ENCODE peak calls at places on chromosomes 7 and 10, in seven cellular contexts. X, G, U, I, K, L and T are unnamed samples.

GRCh38 chr10:20877986-20878979 is 18.8 kb downstream of the NEBL start:
- DNase-seq in K (peak; percentile 54), X (no peak), I (no peak), G (no peak), L (no peak), U (no peak), T (peak; percentile 65)

GRCh38 chr7:114481995-114482394 is 67.4 kb downstream of the FOXP2 start:
- DNase-seq in X (no peak), G (no peak), U (no peak), K (peak; percentile 42), L (no peak), I (peak; percentile 54), T (peak; percentile 82)

GRCh38 chr10:44574596-44575480 is 189.9 kb upstream of the CXCL12 start:
- DNase-seq in K (no peak), L (no peak), X (no peak), I (no peak), G (no peak), U (no peak), T (no peak)

GRCh38 chr7:132516042-132516840 is 60.0 kb downstream of the PLXNA4 start:
- DNase-seq in G (no peak), X (no peak), K (peak; percentile 21), L (no peak), U (no peak), I (peak; percentile 82), T (no peak)

GRCh38 chr10:19683326-19683725 is 132.9 kb upstream of the PLXDC2 start:
- DNase-seq in L (no peak), X (no peak), U (no peak), K (no peak), I (no peak), G (no peak), T (no peak)

GRCh38 chr7:151051108-151051507 is 2.8 kb downstream of the ASIC3 start:
- DNase-seq in G (peak; percentile 75), L (no peak), I (peak; percentile 65), X (peak; percentile 69), K (peak; percentile 57), U (no peak), T (peak; percentile 84)

GRCh38 chr7:149126662-149127321 is 668 bp upstream of the ZNF425 start:
- DNase-seq in U (peak; percentile 76), X (peak; percentile 65), I (no peak), K (peak; percentile 50), G (peak; percentile 28), L (no peak), T (peak; percentile 22)

GRCh38 chr7:6392712-6393666 is 54.8 kb downstream of the DAGLB start:
- DNase-seq in G (no peak), U (peak; percentile 85), I (peak; percentile 87), X (peak; percentile 52), K (peak; percentile 76), L (no peak), T (peak; percentile 82)

GRCh38 chr7:134547738-134548054 is 1.2 kb upstream of the AKR1B15 start:
- DNase-seq in K (no peak), X (peak; percentile 69), G (no peak), I (peak; percentile 76), L (no peak), U (peak; percentile 87), T (peak; percentile 82)

GRCh38 chr7:101678713-101679112 is 49.6 kb upstream of the MYL10 start:
- DNase-seq in G (no peak), I (peak; percentile 52), X (no peak), K (peak; percentile 13), L (no peak), U (no peak), T (no peak)

GRCh38 chr10:96586419-96587254 is at the start of gene TM9SF3:
- DNase-seq in G (peak; percentile 74), L (peak; percentile 70), K (peak; percentile 85), U (peak; percentile 96), X (peak; percentile 94), I (peak; percentile 75), T (peak; percentile 89)
- TF ChIP-seq CTCF in G (peak; percentile 24), L (no peak), K (peak; percentile 20), U (no peak), X (peak; percentile 28), I (no peak), T (no peak)

GRCh38 chr7:79307376-79307775 is 146.1 kb downstream of the MAGI2 start:
- DNase-seq in X (no peak), L (no peak), I (no peak), K (no peak), U (no peak), G (no peak), T (no peak)

GRCh38 chr7:79298145-79298760 is 155.2 kb downstream of the MAGI2 start:
- DNase-seq in L (no peak), X (no peak), U (no peak), I (peak; percentile 85), G (no peak), K (peak; percentile 31), T (peak; percentile 72)

GRCh38 chr7:79301419-79301818 is 152.0 kb downstream of the MAGI2 start:
- DNase-seq in L (no peak), I (no peak), G (no peak), U (no peak), X (no peak), K (no peak), T (no peak)

GRCh38 chr7:79304711-79305110 is 148.8 kb downstream of the MAGI2 start:
- DNase-seq in L (no peak), G (no peak), X (no peak), I (no peak), U (no peak), K (no peak), T (no peak)

GRCh38 chr7:79302281-79302680 is 151.2 kb downstream of the MAGI2 start:
- DNase-seq in K (no peak), L (no peak), I (no peak), X (no peak), G (no peak), U (no peak), T (no peak)
- TF ChIP-seq CTCF in K (no peak), L (no peak), I (no peak), X (no peak), G (no peak), U (no peak), T (no peak)

GRCh38 chr7:4450483-4450882 is 231.6 kb upstream of the FOXK1 start:
- DNase-seq in L (no peak), U (no peak), K (no peak), I (no peak), X (no peak), G (no peak), T (no peak)
- TF ChIP-seq CTCF in L (no peak), U (no peak), K (no peak), I (no peak), X (no peak), G (no peak), T (no peak)

DNA sequence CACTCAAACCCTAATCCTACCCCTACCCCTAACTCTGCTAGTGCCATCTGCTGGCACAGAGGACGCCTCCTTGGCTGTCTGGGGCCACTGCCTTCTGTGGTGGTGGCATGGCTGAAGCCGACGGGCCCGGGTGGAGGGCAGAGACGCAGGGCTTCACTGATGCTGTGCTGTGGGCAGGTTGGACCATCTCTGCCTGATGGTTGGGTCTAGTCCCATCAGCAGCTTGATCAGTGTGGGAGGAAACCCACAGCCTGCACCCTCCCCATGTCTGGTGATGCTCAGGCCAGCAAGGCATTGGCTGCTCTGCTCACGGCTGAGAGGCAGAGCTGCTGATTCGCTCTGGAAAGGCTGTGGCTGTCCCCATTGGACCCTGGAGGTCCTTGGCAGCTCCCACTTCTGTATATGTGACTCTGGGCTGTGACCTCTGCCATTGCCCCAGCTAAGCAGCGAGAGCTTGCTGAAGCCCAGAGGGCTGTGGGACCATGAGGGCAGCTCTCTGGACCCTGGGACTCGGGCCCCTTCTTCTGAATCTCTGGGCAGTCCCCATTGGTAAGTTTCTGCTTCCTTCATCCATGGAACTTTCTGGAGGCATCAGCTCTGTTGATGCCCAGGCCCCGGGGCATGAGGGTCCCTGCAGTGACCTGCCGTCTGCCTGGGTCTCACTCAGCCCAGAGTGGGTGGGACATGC is at the start of gene SCART1:
- DNase-seq in U (no peak), K (no peak), X (no peak), G (no peak), I (no peak), L (no peak), T (no peak)
- TF ChIP-seq CTCF in U (no peak), K (no peak), X (no peak), G (no peak), I (no peak), L (no peak), T (no peak)

GRCh38 chr7:55191161-55191925 is 172.5 kb downstream of the EGFR start:
- DNase-seq in X (no peak), I (no peak), U (no peak), L (no peak), G (no peak), K (no peak), T (no peak)

GRCh38 chr7:55190511-55191160 is 171.8 kb downstream of the EGFR start:
- DNase-seq in K (no peak), U (peak; percentile 57), G (no peak), X (no peak), L (no peak), I (no peak), T (no peak)

GRCh38 chr7:55193245-55193644 is 171.9 kb upstream of the LANCL2 start:
- DNase-seq in L (no peak), K (no peak), X (no peak), I (no peak), U (no peak), G (no peak), T (no peak)

GRCh38 chr7:55192718-55193117 is 172.4 kb upstream of the LANCL2 start:
- DNase-seq in U (no peak), I (peak; percentile 93), G (no peak), X (no peak), L (no peak), K (peak; percentile 32), T (peak; percentile 87)

GRCh38 chr7:55191926-55192692 is 173.0 kb upstream of the LANCL2 start:
- DNase-seq in X (no peak), U (peak; percentile 61), K (no peak), L (no peak), G (no peak), I (no peak), T (no peak)
- TF ChIP-seq CTCF in X (no peak), U (no peak), K (no peak), L (no peak), G (no peak), I (peak; percentile 40), T (no peak)

GRCh38 chr10:126759531-126759930 is 89.0 kb upstream of the C10orf90 start:
- DNase-seq in G (no peak), U (no peak), K (no peak), I (no peak), X (no peak), L (no peak), T (no peak)
- TF ChIP-seq CTCF in G (no peak), U (no peak), K (no peak), I (no peak), X (no peak), L (no peak), T (no peak)

DNA sequence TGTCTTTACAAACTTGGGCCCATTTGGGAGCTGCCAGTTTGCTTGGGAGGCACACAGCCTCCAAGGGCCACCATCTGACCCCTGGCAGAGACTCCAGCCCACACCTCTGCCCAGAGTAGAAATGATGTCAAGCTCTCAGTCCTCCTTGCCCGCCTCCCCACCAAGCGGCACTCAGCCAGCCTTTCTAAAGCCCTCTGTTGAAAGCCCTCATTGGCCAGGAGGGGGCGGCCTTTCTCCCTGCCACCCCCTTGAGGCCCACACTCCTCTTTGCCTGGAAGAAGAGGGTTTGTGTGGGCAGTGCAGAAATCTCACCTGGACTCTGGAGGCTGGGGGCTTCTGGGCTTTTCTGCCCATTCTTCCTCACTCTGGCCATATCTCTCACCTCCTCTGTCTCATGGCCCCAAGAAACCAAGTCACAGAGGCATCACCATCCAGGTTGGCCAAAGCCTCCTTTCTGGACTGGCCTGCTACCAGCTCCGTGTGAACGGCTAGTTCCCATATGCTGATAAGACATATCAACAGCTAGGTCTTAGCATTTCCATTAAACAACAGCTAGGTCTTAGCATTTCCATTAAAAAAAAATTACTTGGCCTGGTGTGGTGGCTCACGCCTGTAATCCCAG is 36.1 kb downstream of the UBTD1 start:
- DNase-seq in X (no peak), I (no peak), K (no peak), G (no peak), L (no peak), U (no peak), T (peak; percentile 58)
- TF ChIP-seq CTCF in X (peak; percentile 42), I (peak; percentile 51), K (peak; percentile 73), G (peak; percentile 48), L (peak; percentile 35), U (no peak), T (peak; percentile 53)